ENCODE peak calls at places on chromosomes 3 and 15, in four cellular contexts. A, E, F and V are unnamed samples.

GRCh38 chr3:98690876-98691275 is 72.3 kb upstream of the ST3GAL6 start:
- DNase-seq in F (no peak), A (no peak), E (no peak), V (no peak)

GRCh38 chr3:77535116-77535515 is 495.2 kb downstream of the ROBO2 start:
- DNase-seq in E (no peak), F (no peak), A (no peak), V (no peak)

GRCh38 chr3:110628650-110629301 is 442.8 kb upstream of the NECTIN3 start:
- DNase-seq in A (no peak), E (no peak), F (no peak), V (no peak)

GRCh38 chr3:162769559-162769958 is 1273.0 kb downstream of the OTOL1 start:
- DNase-seq in A (no peak), E (no peak), F (no peak), V (no peak)

GRCh38 chr15:66294157-66294931 is 976 bp downstream of the DIS3L start:
- DNase-seq in A (peak; percentile 54), F (peak; percentile 17), E (peak; percentile 31), V (peak; percentile 42)

GRCh38 chr15:48367483-48367882 is 36.3 kb downstream of the DUT start:
- DNase-seq in F (no peak), A (no peak), E (no peak), V (no peak)

GRCh38 chr3:123383101-123384053 is 65.5 kb downstream of the ADCY5 start:
- DNase-seq in F (no peak), A (no peak), E (no peak), V (no peak)

GRCh38 chr15:63678383-63678782 is 81.2 kb downstream of the FBXL22 start:
- DNase-seq in F (no peak), E (no peak), A (no peak), V (no peak)

GRCh38 chr3:125349556-125350165 is 25.5 kb downstream of the ZNF148 start:
- DNase-seq in A (no peak), E (no peak), F (no peak), V (no peak)

GRCh38 chr3:70994644-70995043 is 588.9 kb downstream of the FOXP1 start:
- DNase-seq in E (no peak), F (no peak), A (no peak), V (no peak)

GRCh38 chr3:11995061-11995460 is 9.1 kb upstream of the SYN2 start:
- DNase-seq in E (no peak), F (no peak), A (no peak), V (no peak)

GRCh38 chr3:127017781-127018180 is 34.9 kb downstream of the PLXNA1 start:
- DNase-seq in F (no peak), E (no peak), A (no peak), V (no peak)

GRCh38 chr3:4993276-4994143 is 14.3 kb downstream of the BHLHE40 start:
- DNase-seq in E (no peak), F (no peak), A (no peak), V (no peak)

GRCh38 chr3:143885803-143886427 is 37.6 kb upstream of the SLC9A9 start:
- DNase-seq in A (no peak), F (peak; percentile 53), E (peak; percentile 17), V (peak; percentile 38)

GRCh38 chr3:4376499-4376898 is 73.3 kb downstream of the SETMAR start:
- DNase-seq in E (no peak), A (no peak), F (no peak), V (no peak)

GRCh38 chr3:11554666-11555065 is 89.0 kb downstream of the VGLL4 start:
- DNase-seq in F (no peak), A (no peak), E (no peak), V (no peak)

GRCh38 chr15:40591310-40591845 is 2.7 kb upstream of the KNL1 start:
- DNase-seq in E (no peak), F (peak; percentile 24), A (no peak), V (no peak)

GRCh38 chr15:31467361-31467760 is 140.7 kb downstream of the KLF13 start:
- DNase-seq in E (no peak), A (no peak), F (no peak), V (no peak)

GRCh38 chr3:144429719-144430121 is 458.1 kb downstream of the DIPK2A start:
- DNase-seq in E (no peak), F (no peak), A (no peak), V (peak; percentile 30)

GRCh38 chr3:63911395-63911900 is 735 bp downstream of the SCAANT1 start:
- DNase-seq in F (no peak), A (no peak), E (no peak), V (peak; percentile 47)

GRCh38 chr3:128455786-128456748 is 10.6 kb downstream of the DNAJB8 start:
- DNase-seq in E (no peak), A (no peak), F (no peak), V (no peak)

GRCh38 chr3:16808393-16809107 is 76.2 kb upstream of the PLCL2 start:
- DNase-seq in F (no peak), A (no peak), E (no peak), V (no peak)

GRCh38 chr15:63677778-63678177 is 80.6 kb downstream of the FBXL22 start:
- DNase-seq in E (no peak), F (no peak), A (no peak), V (no peak)

GRCh38 chr15:90889736-90890456 is 5.6 kb downstream of the FES start:
- DNase-seq in A (no peak), F (no peak), E (no peak), V (no peak)

GRCh38 chr3:154954750-154955149 is 125.4 kb upstream of the MME start:
- DNase-seq in F (peak; percentile 17), A (no peak), E (no peak), V (no peak)

GRCh38 chr3:117495620-117496019 is 786.0 kb downstream of the TUSC7 start:
- DNase-seq in A (no peak), E (no peak), F (no peak), V (no peak)

GRCh38 chr3:107899996-107900651 is 190.7 kb downstream of the CD47 start:
- DNase-seq in E (no peak), F (no peak), A (no peak), V (no peak)

GRCh38 chr15:77542491-77543001 is 90.2 kb downstream of the LINGO1 start:
- DNase-seq in A (no peak), F (no peak), E (no peak), V (no peak)

GRCh38 chr15:48537277-48538113 is 108.0 kb downstream of the FBN1 start:
- DNase-seq in A (no peak), F (no peak), E (no peak), V (no peak)

GRCh38 chr15:67087507-67088172 is 22.2 kb downstream of the SMAD3 start:
- DNase-seq in E (no peak), F (no peak), A (no peak), V (no peak)

GRCh38 chr3:89851974-89852621 is 744.7 kb downstream of the EPHA3 start:
- DNase-seq in A (peak; percentile 16), F (no peak), E (no peak), V (no peak)